ENCODE peak calls at places on chromosomes 3 and 15, in four cellular contexts. C, Z, N and K are unnamed samples.

GRCh38 chr15:28099555-28100140 is 533 bp upstream of the OCA2 start:
- DNase-seq in C (no peak), Z (no peak), N (no peak), K (no peak)

GRCh38 chr15:101613130-101614000 is 38.8 kb downstream of the TM2D3 start:
- DNase-seq in C (no peak), Z (peak), N (no peak), K (peak)

GRCh38 chr3:134641671-134642300 is 9.0 kb downstream of the KY start:
- DNase-seq in C (no peak), Z (no peak), N (no peak), K (peak)

GRCh38 chr3:127174715-127175140 is 18.2 kb upstream of the PRR23E start:
- DNase-seq in C (no peak), Z (no peak), N (no peak), K (no peak)

GRCh38 chr3:108524547-108524946 is 14.2 kb upstream of the MYH15 start:
- DNase-seq in C (no peak), Z (no peak), N (no peak), K (no peak)

GRCh38 chr15:97995881-97996603 is 35.5 kb downstream of the ARRDC4 start:
- DNase-seq in C (no peak), Z (no peak), N (peak), K (peak)

GRCh38 chr15:31337352-31338031 is 10.9 kb downstream of the KLF13 start:
- DNase-seq in C (no peak), Z (no peak), N (no peak), K (no peak)

GRCh38 chr3:167691366-167691765 is 37.6 kb upstream of the WDR49 start:
- DNase-seq in C (no peak), Z (no peak), N (no peak), K (no peak)

GRCh38 chr3:56314842-56315241 is 153.4 kb downstream of the ERC2 start:
- DNase-seq in C (peak), Z (no peak), N (peak), K (no peak)